ENCODE peak calls at places on chromosome 19, in four cellular contexts. One of them, this sample, is unnamed.
A peak's percentile ranks its signal among the peaks of the same experiment; 100 is the strongest.

GRCh38 chr19:40693896-40694295 is 3.4 kb upstream of the NUMBL start:
- DNase-seq in HepG2: no peak
- DNase-seq in SK-N-SH: no peak
- DNase-seq in K562: no peak
- DNase-seq in this sample: no peak

GRCh38 chr19:46515879-46516350 is 20.2 kb upstream of the PNMA8B start:
- DNase-seq in HepG2: peak; percentile 23
- DNase-seq in SK-N-SH: peak; percentile 77
- DNase-seq in K562: peak; percentile 79
- DNase-seq in this sample: no peak

GRCh38 chr19:35896643-35897040 is 3.7 kb downstream of the NFKBID start:
- DNase-seq in HepG2: no peak
- DNase-seq in SK-N-SH: no peak
- DNase-seq in K562: no peak
- DNase-seq in this sample: no peak

GRCh38 chr19:679418-680286 is 3.5 kb downstream of the FSTL3 start:
- DNase-seq in HepG2: no peak
- DNase-seq in SK-N-SH: peak; percentile 83
- DNase-seq in K562: peak; percentile 68
- DNase-seq in this sample: no peak

GRCh38 chr19:39518975-39519374 is 4.0 kb downstream of the SELENOV start:
- DNase-seq in HepG2: no peak
- DNase-seq in SK-N-SH: no peak
- DNase-seq in K562: peak; percentile 71
- DNase-seq in this sample: no peak

GRCh38 chr19:5032101-5032967 is 63.4 kb downstream of the KDM4B start:
- DNase-seq in HepG2: no peak
- DNase-seq in SK-N-SH: no peak
- DNase-seq in K562: no peak
- DNase-seq in this sample: no peak

GRCh38 chr19:32869369-32870153 is at the start of gene SLC7A9:
- DNase-seq in HepG2: peak; percentile 31
- DNase-seq in SK-N-SH: no peak
- DNase-seq in K562: no peak
- DNase-seq in this sample: no peak

GRCh38 chr19:37929512-37929911 is 22.5 kb downstream of the SIPA1L3 start:
- DNase-seq in HepG2: no peak
- DNase-seq in SK-N-SH: no peak
- DNase-seq in K562: no peak
- DNase-seq in this sample: no peak

GRCh38 chr19:39160523-39160861 is 34.9 kb downstream of the PAK4 start:
- DNase-seq in HepG2: no peak
- DNase-seq in SK-N-SH: no peak
- DNase-seq in K562: no peak
- DNase-seq in this sample: no peak

GRCh38 chr19:41359741-41360140 is 4.2 kb downstream of the B9D2 start:
- DNase-seq in HepG2: no peak
- DNase-seq in SK-N-SH: no peak
- DNase-seq in K562: no peak
- DNase-seq in this sample: no peak

GRCh38 chr19:17456127-17456526 is 4.6 kb downstream of the NXNL1 start:
- DNase-seq in HepG2: no peak
- DNase-seq in SK-N-SH: no peak
- DNase-seq in K562: no peak
- DNase-seq in this sample: no peak

GRCh38 chr19:55553217-55554182 is 8.2 kb upstream of the SBK3 start:
- DNase-seq in HepG2: peak; percentile 80
- DNase-seq in SK-N-SH: no peak
- DNase-seq in K562: no peak
- DNase-seq in this sample: no peak
- TF ChIP-seq CTCF in HepG2: peak; percentile 8
- TF ChIP-seq CTCF in SK-N-SH: no peak
- TF ChIP-seq CTCF in K562: no peak
- TF ChIP-seq CTCF in this sample: no peak

DNA sequence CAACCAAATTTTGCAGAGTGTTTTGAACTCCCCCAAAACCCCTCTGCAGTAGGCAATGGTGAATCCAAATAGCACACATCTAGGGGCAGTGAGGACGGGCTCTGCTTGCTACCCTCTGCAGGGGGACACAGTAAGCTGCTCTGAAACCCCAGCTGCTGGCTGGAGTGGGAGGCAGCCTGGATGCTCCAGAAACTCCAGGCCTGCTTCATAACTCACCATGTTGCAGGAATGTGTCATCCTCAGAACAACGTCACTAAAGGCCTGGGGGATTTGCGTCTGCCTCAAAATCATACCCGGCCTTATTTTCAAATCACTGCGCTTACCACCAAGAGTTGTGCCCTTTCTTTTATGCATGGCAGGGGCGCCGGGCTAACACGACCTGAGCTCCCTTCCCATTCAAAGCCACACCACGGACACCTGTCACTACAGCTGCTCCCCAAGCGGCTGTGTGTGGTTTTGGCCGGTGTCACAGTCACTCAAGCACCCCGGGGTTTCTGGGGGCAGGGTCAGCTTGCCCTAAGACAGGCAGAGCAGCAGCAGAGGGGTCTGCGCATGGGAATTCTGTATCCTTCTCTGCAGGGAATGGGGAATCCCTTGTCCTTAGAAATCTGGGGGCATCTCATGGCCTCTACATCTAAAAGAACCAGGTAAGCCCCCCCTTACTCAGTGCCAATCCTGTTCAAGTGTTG is 93.9 kb downstream of the TSHZ3 start:
- DNase-seq in HepG2: no peak
- DNase-seq in SK-N-SH: no peak
- DNase-seq in K562: no peak
- DNase-seq in this sample: no peak
- TF ChIP-seq FOXM1 in HepG2: no peak
- TF ChIP-seq FOXM1 in SK-N-SH: no peak
- TF ChIP-seq FOXM1 in K562: no peak
- TF ChIP-seq FOXM1 in this sample: no peak

DNA sequence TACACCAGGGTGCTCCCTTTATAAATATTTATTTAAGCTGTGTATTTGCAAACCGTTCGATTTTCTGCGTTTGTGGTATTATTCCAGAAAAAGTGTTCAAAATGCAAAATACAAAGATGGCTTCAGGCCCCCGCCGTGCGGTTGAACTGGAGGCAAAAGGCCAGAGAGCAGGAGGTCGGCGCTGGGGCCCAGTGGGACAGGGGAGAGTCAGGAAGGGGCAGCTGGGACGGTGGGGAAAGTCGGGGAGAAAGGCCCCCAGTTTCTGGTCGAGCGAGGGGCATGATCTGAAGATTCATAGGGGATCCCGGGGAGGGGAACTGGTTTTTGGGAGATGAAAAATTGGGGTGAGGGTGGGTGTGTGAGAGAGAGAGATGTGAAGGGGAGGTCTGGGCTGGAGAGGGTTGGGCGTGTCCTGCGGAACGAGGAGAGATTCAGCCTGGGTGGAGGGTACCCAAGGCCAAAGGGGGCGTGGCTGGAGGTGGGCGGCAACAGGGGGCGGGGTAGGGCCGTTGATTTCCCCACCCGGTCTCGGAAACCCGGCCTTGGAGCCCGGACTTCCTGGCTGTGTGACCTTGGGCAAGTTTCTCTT is 678 bp downstream of the ISOC2 start:
- DNase-seq in HepG2: peak; percentile 84
- DNase-seq in SK-N-SH: peak; percentile 92
- DNase-seq in K562: peak; percentile 88
- DNase-seq in this sample: no peak
- H2AFZ ChIP-seq in HepG2: no peak overlapping the region
- H2AFZ ChIP-seq in SK-N-SH: peak overlapping the region; percentile 38
- H2AFZ ChIP-seq in K562: no peak overlapping the region
- H2AFZ ChIP-seq in this sample: no peak overlapping the region

GRCh38 chr19:56158170-56158757 is 17.2 kb downstream of the ZNF444 start:
- DNase-seq in HepG2: no peak
- DNase-seq in SK-N-SH: no peak
- DNase-seq in K562: no peak
- DNase-seq in this sample: no peak

GRCh38 chr19:56153507-56153906 is 12.4 kb downstream of the ZNF444 start:
- DNase-seq in HepG2: no peak
- DNase-seq in SK-N-SH: no peak
- DNase-seq in K562: no peak
- DNase-seq in this sample: no peak

GRCh38 chr19:56152644-56153043 is 11.6 kb downstream of the ZNF444 start:
- DNase-seq in HepG2: no peak
- DNase-seq in SK-N-SH: no peak
- DNase-seq in K562: no peak
- DNase-seq in this sample: no peak

GRCh38 chr19:56156768-56157167 is 15.7 kb downstream of the ZNF444 start:
- DNase-seq in HepG2: no peak
- DNase-seq in SK-N-SH: no peak
- DNase-seq in K562: no peak
- DNase-seq in this sample: no peak

DNA sequence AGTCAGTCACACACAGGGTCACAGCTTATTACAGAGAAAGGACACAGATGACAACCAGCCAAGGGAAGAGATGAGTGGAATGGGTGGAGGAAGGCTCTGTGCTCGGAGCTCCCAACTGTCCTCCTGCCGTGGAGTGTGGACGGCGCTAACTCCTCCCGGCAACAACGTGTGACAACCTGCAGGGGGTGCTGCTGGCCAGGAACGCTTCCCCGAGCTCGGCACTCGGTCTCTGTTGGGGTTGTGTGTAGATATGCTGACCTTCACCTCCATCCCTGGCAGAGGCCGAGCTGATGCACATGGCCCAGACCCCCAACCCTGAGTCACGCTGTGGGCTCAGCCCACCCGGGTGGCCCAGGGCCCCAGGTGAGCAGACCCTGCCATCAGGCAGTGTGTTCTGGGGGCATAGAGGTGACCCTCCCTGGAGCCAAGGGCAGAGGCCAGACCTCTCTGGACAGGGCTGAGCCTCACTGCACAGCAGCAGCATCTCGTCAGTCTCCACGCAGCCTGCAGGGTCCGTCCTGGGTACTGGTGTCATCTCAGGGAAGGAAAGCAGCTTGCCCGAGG is 14.1 kb downstream of the ZNF444 start:
- DNase-seq in HepG2: no peak
- DNase-seq in SK-N-SH: peak; percentile 59
- DNase-seq in K562: peak; percentile 54
- DNase-seq in this sample: no peak
- TF ChIP-seq CTCF in HepG2: peak; percentile 76
- TF ChIP-seq CTCF in SK-N-SH: peak; percentile 49
- TF ChIP-seq CTCF in K562: peak; percentile 66
- TF ChIP-seq CTCF in this sample: peak; percentile 7

GRCh38 chr19:18658366-18658855 is 21.6 kb downstream of the KLHL26 start:
- DNase-seq in HepG2: no peak
- DNase-seq in SK-N-SH: no peak
- DNase-seq in K562: no peak
- DNase-seq in this sample: no peak

GRCh38 chr19:18661346-18661745 is 22.1 kb upstream of the CRTC1 start:
- DNase-seq in HepG2: no peak
- DNase-seq in SK-N-SH: no peak
- DNase-seq in K562: no peak
- DNase-seq in this sample: no peak

GRCh38 chr19:18659281-18660050 is 22.6 kb downstream of the KLHL26 start:
- DNase-seq in HepG2: no peak
- DNase-seq in SK-N-SH: peak; percentile 74
- DNase-seq in K562: no peak
- DNase-seq in this sample: no peak

GRCh38 chr19:18660939-18661338 is 22.5 kb upstream of the CRTC1 start:
- DNase-seq in HepG2: no peak
- DNase-seq in SK-N-SH: no peak
- DNase-seq in K562: no peak
- DNase-seq in this sample: no peak

GRCh38 chr19:18660051-18660910 is 23.2 kb upstream of the CRTC1 start:
- DNase-seq in HepG2: no peak
- DNase-seq in SK-N-SH: no peak
- DNase-seq in K562: peak; percentile 70
- DNase-seq in this sample: no peak
- TF ChIP-seq FOXM1 in HepG2: no peak
- TF ChIP-seq FOXM1 in SK-N-SH: no peak
- TF ChIP-seq FOXM1 in K562: no peak
- TF ChIP-seq FOXM1 in this sample: no peak

GRCh38 chr19:45162464-45163143 is 1.8 kb upstream of the NKPD1 start:
- DNase-seq in HepG2: no peak
- DNase-seq in SK-N-SH: no peak
- DNase-seq in K562: no peak
- DNase-seq in this sample: no peak

GRCh38 chr19:45163156-45163555 is 2.4 kb upstream of the NKPD1 start:
- DNase-seq in HepG2: no peak
- DNase-seq in SK-N-SH: no peak
- DNase-seq in K562: no peak
- DNase-seq in this sample: no peak

GRCh38 chr19:45163751-45164150 is 3.0 kb upstream of the NKPD1 start:
- DNase-seq in HepG2: no peak
- DNase-seq in SK-N-SH: no peak
- DNase-seq in K562: no peak
- DNase-seq in this sample: no peak

GRCh38 chr19:45166723-45167252 is 6.0 kb upstream of the NKPD1 start:
- DNase-seq in HepG2: peak; percentile 76
- DNase-seq in SK-N-SH: no peak
- DNase-seq in K562: no peak
- DNase-seq in this sample: no peak

DNA sequence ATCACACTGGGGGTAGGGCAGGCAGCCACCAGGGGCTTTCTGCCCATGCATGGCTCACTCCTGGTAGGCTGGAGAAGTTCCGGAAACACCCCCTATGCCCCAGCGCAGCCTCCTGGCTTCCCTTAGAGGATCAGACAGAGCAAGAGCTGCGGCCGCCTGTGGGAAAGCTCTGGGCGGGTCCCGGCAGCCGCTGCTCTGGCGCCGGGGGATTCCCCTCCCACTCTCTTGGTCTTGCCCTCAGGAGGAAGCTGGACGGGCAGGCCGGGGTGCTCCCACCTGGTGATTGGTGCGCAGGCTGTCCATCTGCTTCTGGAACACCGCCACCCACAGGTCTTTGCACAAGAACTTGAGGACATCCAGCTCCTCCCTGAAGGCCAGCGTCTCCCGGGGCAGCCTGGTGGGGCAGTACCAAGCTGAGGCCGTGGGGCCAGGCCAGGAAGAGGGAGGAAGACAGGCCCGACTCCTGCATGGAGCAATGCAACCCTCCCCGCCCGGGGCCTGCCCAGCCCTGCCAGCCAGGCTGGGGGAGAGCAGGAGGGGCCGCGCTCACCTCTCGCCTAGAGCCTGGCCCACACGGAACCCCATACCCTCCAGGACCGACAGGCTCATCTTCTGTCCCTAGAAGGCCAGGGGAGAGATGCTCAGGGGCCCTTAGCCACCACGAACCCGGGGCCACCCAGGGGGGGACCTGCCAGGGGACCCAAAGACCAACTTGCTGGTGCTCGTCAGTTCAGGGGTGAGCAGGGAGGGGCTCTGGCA is 4.0 kb upstream of the NKPD1 start:
- DNase-seq in HepG2: peak; percentile 79
- DNase-seq in SK-N-SH: no peak
- DNase-seq in K562: peak; percentile 72
- DNase-seq in this sample: peak; percentile 64
- H2AFZ ChIP-seq in HepG2: no peak overlapping the region
- H2AFZ ChIP-seq in SK-N-SH: no peak overlapping the region
- H2AFZ ChIP-seq in K562: no peak overlapping the region
- H2AFZ ChIP-seq in this sample: peak overlapping the region; percentile 67

GRCh38 chr19:19404879-19405860 is at the start of gene GATAD2A:
- DNase-seq in HepG2: peak; percentile 75
- DNase-seq in SK-N-SH: peak; percentile 98
- DNase-seq in K562: peak; percentile 94
- DNase-seq in this sample: peak; percentile 44
- TF ChIP-seq CTCF in HepG2: peak; percentile 61
- TF ChIP-seq CTCF in SK-N-SH: peak; percentile 29
- TF ChIP-seq CTCF in K562: peak; percentile 64
- TF ChIP-seq CTCF in this sample: peak; percentile 16